ENCODE peak calls at places on chromosomes 11 and 22, in five cellular contexts. I is right cardiac atrium, S is SK-N-SH, E is kidney, X is HCT116. F is an unnamed sample.

GRCh38 chr11:1453611-1454386 is 32.8 kb downstream of the MOB2 start:
- DNase-seq in I (no peak), E (no peak), X (no peak), S (no peak), F (peak)

GRCh38 chr11:33598426-33599069 is 102.1 kb downstream of the C11orf91 start:
- DNase-seq in X (no peak), S (peak), E (no peak), I (no peak), F (no peak)

GRCh38 chr11:121763526-121763925 is 310.8 kb upstream of the SORL1-AS1 start:
- DNase-seq in S (no peak), I (no peak), E (no peak), X (no peak), F (no peak)

GRCh38 chr11:116792144-116792868 is 627 bp upstream of the APOA5 start:
- DNase-seq in S (no peak), E (no peak), I (no peak), X (no peak), F (no peak)

GRCh38 chr22:48417143-48418070 is 1410.3 kb downstream of the BRD1 start:
- DNase-seq in E (peak), S (no peak), X (no peak), I (no peak), F (no peak)

GRCh38 chr11:71370020-71370747 is 78.0 kb downstream of the DHCR7 start:
- DNase-seq in S (no peak), I (no peak), X (no peak), E (no peak), F (no peak)

GRCh38 chr22:47238886-47239860 is 476.7 kb downstream of the TBC1D22A start:
- DNase-seq in E (no peak), X (no peak), I (no peak), S (no peak), F (no peak)

GRCh38 chr11:110287537-110287936 is 8.9 kb downstream of the RDX start:
- DNase-seq in X (no peak), I (no peak), S (no peak), E (no peak), F (no peak)

GRCh38 chr22:24944224-24944937 is 2.1 kb downstream of the LHFPL7 start:
- DNase-seq in S (no peak), I (no peak), E (no peak), X (no peak), F (no peak)

GRCh38 chr11:57248780-57249383 is 11.8 kb upstream of the APLNR start:
- DNase-seq in S (peak), I (peak), X (peak), E (peak), F (peak)

GRCh38 chr11:29282088-29282487 is 734.7 kb downstream of the KCNA4 start:
- DNase-seq in E (no peak), S (no peak), X (peak), I (no peak), F (no peak)

GRCh38 chr11:61782841-61783240 is 9.6 kb downstream of the TMEM258 start:
- DNase-seq in S (peak), E (peak), I (no peak), X (no peak), F (no peak)

GRCh38 chr22:32622004-32622761 is 147.6 kb downstream of the FBXO7 start:
- DNase-seq in X (no peak), S (no peak), I (peak), E (peak), F (no peak)

GRCh38 chr11:95308512-95309035 is 77.6 kb upstream of the SESN3 start:
- DNase-seq in X (no peak), E (no peak), S (no peak), I (no peak), F (no peak)

GRCh38 chr22:39098026-39098425 is 982 bp downstream of the APOBEC3H start:
- DNase-seq in S (no peak), I (no peak), X (no peak), E (no peak), F (no peak)

GRCh38 chr22:48440673-48441552 is 1386.8 kb downstream of the BRD1 start:
- DNase-seq in S (no peak), E (peak), X (no peak), I (no peak), F (no peak)

GRCh38 chr22:19082101-19082500 is 40.1 kb downstream of the DGCR2 start:
- DNase-seq in I (no peak), S (no peak), X (no peak), E (no peak), F (no peak)

GRCh38 chr11:126534141-126534805 is 178.8 kb downstream of the ST3GAL4 start:
- DNase-seq in E (no peak), S (no peak), I (no peak), X (no peak), F (no peak)

GRCh38 chr11:17407575-17407974 is 19.1 kb upstream of the KCNJ11 start:
- DNase-seq in E (peak), I (no peak), X (no peak), S (no peak), F (no peak)

GRCh38 chr11:106961518-106961917 is 56.8 kb downstream of the GUCY1A2 start:
- DNase-seq in E (no peak), S (no peak), I (no peak), X (no peak), F (no peak)

GRCh38 chr11:2702771-2703486 is 3.1 kb upstream of the KCNQ1OT1 start:
- DNase-seq in X (no peak), E (peak), I (no peak), S (no peak), F (no peak)

GRCh38 chr11:64854534-64855502 is 10.4 kb upstream of the CDC42BPG start:
- DNase-seq in I (peak), E (peak), X (peak), S (no peak), F (no peak)

GRCh38 chr11:128318856-128319474 is 268.4 kb downstream of the ETS1 start:
- DNase-seq in S (no peak), I (no peak), E (no peak), X (no peak), F (no peak)

GRCh38 chr11:103378931-103379330 is 269.7 kb downstream of the DYNC2H1 start:
- DNase-seq in X (no peak), I (no peak), S (no peak), E (no peak), F (no peak)

GRCh38 chr11:34658071-34659015 is 37.5 kb downstream of the EHF start:
- DNase-seq in S (no peak), X (no peak), I (no peak), E (no peak), F (no peak)

GRCh38 chr11:94926698-94927237 is 46.6 kb downstream of the CWC15 start:
- DNase-seq in S (peak), I (peak), E (peak), X (no peak), F (no peak)

GRCh38 chr22:49307870-49308269 is 519.8 kb downstream of the BRD1 start:
- DNase-seq in I (no peak), X (no peak), E (peak), S (no peak), F (no peak)

GRCh38 chr22:29727248-29727551 is 7.4 kb downstream of the CABP7 start:
- DNase-seq in I (peak), S (peak), X (no peak), E (no peak), F (no peak)

GRCh38 chr11:34975482-34975881 is 59.1 kb downstream of the PDHX start:
- DNase-seq in S (no peak), I (no peak), X (no peak), E (no peak), F (no peak)

GRCh38 chr11:43681543-43681942 is 1.0 kb downstream of the HSD17B12 start:
- DNase-seq in E (no peak), X (no peak), I (no peak), S (no peak), F (no peak)

GRCh38 chr22:27110985-27111451 is 453.6 kb downstream of the MIAT start:
- DNase-seq in S (peak), X (no peak), E (no peak), I (no peak), F (no peak)

GRCh38 chr22:23394525-23395326 is 185.4 kb downstream of the IGLL1 start:
- DNase-seq in X (no peak), I (no peak), S (no peak), E (no peak), F (no peak)

GRCh38 chr11:10627816-10628215 is 59.4 kb upstream of the LYVE1 start:
- DNase-seq in I (no peak), S (no peak), X (no peak), E (no peak), F (no peak)

GRCh38 chr11:10629431-10630002 is 61.1 kb upstream of the LYVE1 start:
- DNase-seq in I (no peak), S (no peak), X (no peak), E (no peak), F (no peak)

GRCh38 chr11:10625982-10626311 is 57.5 kb upstream of the LYVE1 start:
- DNase-seq in I (no peak), S (no peak), X (no peak), E (no peak), F (no peak)

GRCh38 chr11:10627306-10627705 is 58.8 kb upstream of the LYVE1 start:
- DNase-seq in S (no peak), E (no peak), X (no peak), I (no peak), F (no peak)

GRCh38 chr11:10628506-10629236 is 60.2 kb upstream of the LYVE1 start:
- DNase-seq in X (no peak), I (no peak), E (no peak), S (no peak), F (peak)
- H3K4me3 ChIP-seq in X (no peak), I (no peak), E (no peak), S (no peak), F (no peak)

DNA sequence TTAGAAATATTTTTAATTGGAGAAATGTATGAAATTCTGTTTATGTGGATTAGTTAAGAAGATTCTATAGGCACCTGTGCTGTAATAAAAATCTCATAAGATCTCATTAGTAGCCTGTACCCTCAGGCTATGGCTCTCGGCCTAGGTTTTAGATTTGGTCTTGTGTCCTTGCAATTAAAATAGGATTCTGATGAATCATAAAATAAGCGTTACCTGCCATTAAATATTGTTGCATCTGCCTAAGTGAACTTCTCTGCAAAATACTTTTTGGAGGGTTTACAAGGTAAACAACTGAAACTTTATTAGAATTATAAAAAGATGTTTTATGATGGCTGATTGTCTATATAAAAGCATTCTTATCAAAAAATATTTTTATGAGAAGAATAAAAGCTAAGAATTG is 804.1 kb upstream of the ANO3 start:
- DNase-seq in I (no peak), S (no peak), E (no peak), X (no peak), F (no peak)
- H3K4me3 ChIP-seq in I (no peak), S (no peak), E (no peak), X (no peak), F (no peak)

DNA sequence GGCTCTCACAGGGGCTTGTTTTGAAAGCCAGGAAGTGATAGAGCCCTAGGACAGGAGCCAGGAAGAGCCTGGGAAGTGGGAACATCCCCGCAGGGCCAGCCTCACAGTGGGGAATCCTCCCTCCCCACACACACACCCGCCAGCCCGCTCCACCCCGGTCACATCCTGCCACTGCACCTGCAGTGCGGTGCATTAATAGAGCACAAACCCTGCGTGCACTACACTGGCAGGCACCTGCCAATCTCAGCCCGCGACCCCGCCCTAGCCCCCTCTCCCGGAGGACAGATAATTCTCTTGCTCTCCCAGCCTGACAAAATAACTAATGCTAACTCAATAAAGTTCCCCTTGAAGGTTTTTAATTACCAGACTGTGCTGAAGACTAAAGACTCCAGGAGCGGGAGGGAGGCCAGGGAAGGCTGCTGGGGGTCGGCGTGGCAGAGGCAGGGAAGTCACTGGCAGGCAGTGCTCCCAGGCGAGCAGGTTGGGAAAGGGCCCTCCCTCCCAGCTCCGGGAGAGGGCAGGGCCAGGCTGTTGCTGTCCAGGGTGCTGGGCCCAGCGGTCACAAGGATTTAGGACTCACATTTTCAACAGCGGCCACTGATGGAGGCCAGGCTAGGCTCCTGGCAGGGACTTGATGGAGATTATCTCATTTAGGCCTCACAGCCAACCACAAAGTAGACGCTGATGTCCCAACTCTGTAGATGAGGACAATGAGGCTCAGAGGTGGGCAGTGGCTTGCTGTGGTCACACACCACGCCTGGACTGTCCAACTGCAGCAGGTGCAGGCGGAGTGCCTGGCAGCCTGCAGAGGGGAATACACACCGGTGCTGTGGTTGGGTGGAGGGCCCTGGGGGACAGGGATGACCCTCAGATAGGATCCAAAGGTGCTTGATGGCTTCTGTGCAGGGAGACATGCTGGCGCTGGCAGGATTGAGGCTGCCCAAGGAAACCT is 23.9 kb upstream of the TCF20 start:
- DNase-seq in X (no peak), I (peak), S (no peak), E (no peak), F (peak)
- H3K4me3 ChIP-seq in X (no peak), I (no peak), S (no peak), E (no peak), F (no peak)

DNA sequence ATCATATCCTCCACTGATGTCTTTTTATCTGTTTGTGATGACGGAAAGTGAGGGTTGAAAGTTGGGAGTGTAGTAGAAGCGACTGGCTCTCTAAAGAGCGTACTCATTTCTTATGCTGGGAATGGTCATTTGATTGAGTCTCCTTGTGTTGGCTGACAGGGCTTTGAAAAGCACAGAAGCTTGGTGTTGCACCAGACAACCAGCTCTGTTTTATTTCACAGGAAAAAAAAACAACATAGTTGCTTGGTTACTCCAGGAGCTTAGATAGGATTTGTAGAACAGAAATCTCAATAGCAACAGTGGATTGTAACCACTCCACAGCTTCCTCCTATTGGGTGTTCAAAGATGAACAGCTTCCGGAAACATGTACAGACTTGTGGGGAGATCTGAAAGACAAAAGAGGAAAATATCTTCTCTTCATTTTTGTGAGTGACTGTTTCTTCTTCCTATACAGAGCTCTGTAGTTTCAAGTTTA is 2.7 kb downstream of the RBM14 start:
- DNase-seq in I (no peak), E (no peak), S (no peak), X (no peak), F (no peak)
- H3K4me3 ChIP-seq in I (peak), E (peak), S (peak), X (no peak), F (no peak)